ENCODE peak calls at places on chromosomes 12 and 14, in four cellular contexts. One of them, this sample, is unnamed.

GRCh38 chr12:107302649-107303386 is 209.5 kb upstream of the CRY1 start:
- DNase-seq in HS-27A: no peak
- DNase-seq in caudate nucleus: no peak
- DNase-seq in epithelial cell of esophagus: peak
- DNase-seq in this sample: no peak

GRCh38 chr12:6468283-6468575 is 2.2 kb downstream of the VAMP1 start:
- DNase-seq in epithelial cell of esophagus: peak
- DNase-seq in HS-27A: no peak
- DNase-seq in caudate nucleus: no peak
- DNase-seq in this sample: no peak

GRCh38 chr12:12986775-12987332 is 13.2 kb downstream of the HEBP1 start:
- DNase-seq in caudate nucleus: no peak
- DNase-seq in HS-27A: no peak
- DNase-seq in epithelial cell of esophagus: no peak
- DNase-seq in this sample: no peak

GRCh38 chr14:74684444-74684843 is 28.4 kb downstream of the AREL1 start:
- DNase-seq in HS-27A: no peak
- DNase-seq in caudate nucleus: no peak
- DNase-seq in epithelial cell of esophagus: no peak
- DNase-seq in this sample: no peak

GRCh38 chr14:99388286-99388685 is 92.4 kb downstream of the SETD3 start:
- DNase-seq in epithelial cell of esophagus: no peak
- DNase-seq in HS-27A: no peak
- DNase-seq in caudate nucleus: no peak
- DNase-seq in this sample: no peak

GRCh38 chr12:92404921-92405320 is 259.3 kb upstream of the BTG1 start:
- DNase-seq in caudate nucleus: no peak
- DNase-seq in epithelial cell of esophagus: no peak
- DNase-seq in HS-27A: no peak
- DNase-seq in this sample: no peak

GRCh38 chr14:32468955-32469354 is 139.9 kb downstream of the AKAP6 start:
- DNase-seq in HS-27A: peak
- DNase-seq in epithelial cell of esophagus: peak
- DNase-seq in caudate nucleus: no peak
- DNase-seq in this sample: no peak

GRCh38 chr14:59325906-59326305 is 137.4 kb downstream of the DAAM1 start:
- DNase-seq in caudate nucleus: no peak
- DNase-seq in epithelial cell of esophagus: no peak
- DNase-seq in HS-27A: no peak
- DNase-seq in this sample: no peak

GRCh38 chr12:102539651-102540553 is 59.5 kb upstream of the IGF1 start:
- DNase-seq in caudate nucleus: no peak
- DNase-seq in epithelial cell of esophagus: peak
- DNase-seq in HS-27A: peak
- DNase-seq in this sample: no peak

GRCh38 chr12:28631831-28632230 is 441.6 kb downstream of the CCDC91 start:
- DNase-seq in epithelial cell of esophagus: peak
- DNase-seq in HS-27A: no peak
- DNase-seq in caudate nucleus: no peak
- DNase-seq in this sample: no peak

GRCh38 chr12:109053382-109054123 is 1.2 kb downstream of the USP30 start:
- DNase-seq in epithelial cell of esophagus: no peak
- DNase-seq in HS-27A: no peak
- DNase-seq in caudate nucleus: no peak
- DNase-seq in this sample: no peak

GRCh38 chr12:52634266-52635056 is 16.1 kb upstream of the KRT73 start:
- DNase-seq in caudate nucleus: peak
- DNase-seq in epithelial cell of esophagus: no peak
- DNase-seq in HS-27A: no peak
- DNase-seq in this sample: no peak

GRCh38 chr12:63276537-63277365 is 125.8 kb upstream of the AVPR1A start:
- DNase-seq in epithelial cell of esophagus: peak
- DNase-seq in caudate nucleus: no peak
- DNase-seq in HS-27A: peak
- DNase-seq in this sample: no peak

GRCh38 chr14:22088614-22089359 is 415.2 kb upstream of the OR4E1 start:
- DNase-seq in epithelial cell of esophagus: peak
- DNase-seq in caudate nucleus: no peak
- DNase-seq in HS-27A: peak
- DNase-seq in this sample: no peak

GRCh38 chr12:94150483-94151225 is 2.3 kb downstream of the PLXNC1 start:
- DNase-seq in epithelial cell of esophagus: no peak
- DNase-seq in HS-27A: no peak
- DNase-seq in caudate nucleus: no peak
- DNase-seq in this sample: no peak

GRCh38 chr12:104928036-104928770 is 29.9 kb downstream of the SLC41A2 start:
- DNase-seq in HS-27A: no peak
- DNase-seq in epithelial cell of esophagus: no peak
- DNase-seq in caudate nucleus: no peak
- DNase-seq in this sample: no peak

GRCh38 chr12:108315486-108316105 is 23.5 kb downstream of the CMKLR1 start:
- DNase-seq in HS-27A: no peak
- DNase-seq in epithelial cell of esophagus: no peak
- DNase-seq in caudate nucleus: no peak
- DNase-seq in this sample: no peak

GRCh38 chr14:100147181-100147631 is 12.2 kb downstream of the DEGS2 start:
- DNase-seq in epithelial cell of esophagus: no peak
- DNase-seq in HS-27A: no peak
- DNase-seq in caudate nucleus: no peak
- DNase-seq in this sample: no peak

GRCh38 chr14:91149462-91149861 is 35.6 kb downstream of the DGLUCY start:
- DNase-seq in caudate nucleus: no peak
- DNase-seq in HS-27A: peak
- DNase-seq in epithelial cell of esophagus: peak
- DNase-seq in this sample: peak

GRCh38 chr12:22110176-22110575 is 64.2 kb downstream of the CMAS start:
- DNase-seq in epithelial cell of esophagus: no peak
- DNase-seq in caudate nucleus: no peak
- DNase-seq in HS-27A: no peak
- DNase-seq in this sample: no peak

GRCh38 chr12:59055204-59055839 is 135.0 kb upstream of the LRIG3 start:
- DNase-seq in caudate nucleus: no peak
- DNase-seq in epithelial cell of esophagus: peak
- DNase-seq in HS-27A: no peak
- DNase-seq in this sample: peak

GRCh38 chr12:60415361-60415760 is 819.5 kb downstream of the SLC16A7 start:
- DNase-seq in epithelial cell of esophagus: no peak
- DNase-seq in caudate nucleus: no peak
- DNase-seq in HS-27A: no peak
- DNase-seq in this sample: no peak

GRCh38 chr12:49212572-49212971 is 23.7 kb upstream of the TUBA1A start:
- DNase-seq in caudate nucleus: no peak
- DNase-seq in epithelial cell of esophagus: no peak
- DNase-seq in HS-27A: no peak
- DNase-seq in this sample: no peak